ENCODE peak calls at places on chromosomes 12 and 14, in seven cellular contexts. V, A, R, Z, X, H and P are unnamed samples.
A peak's percentile ranks its signal among the peaks of the same experiment; 100 is the strongest.

GRCh38 chr14:26199599-26200370 is 398.0 kb downstream of the NOVA1 start:
- DNase-seq in V (no peak), A (no peak), R (no peak), Z (no peak), X (no peak), H (no peak), P (peak; percentile 87)

GRCh38 chr12:2051700-2052625 is 824 bp upstream of the CACNA1C start:
- DNase-seq in V (no peak), A (no peak), R (no peak), Z (no peak), X (no peak), H (no peak), P (no peak)

GRCh38 chr12:13595536-13596450 is 385.6 kb downstream of the GRIN2B start:
- DNase-seq in V (no peak), A (no peak), R (no peak), Z (no peak), X (no peak), H (no peak), P (no peak)

GRCh38 chr12:102891756-102892155 is 25.3 kb downstream of the PAH start:
- DNase-seq in V (no peak), A (no peak), R (no peak), Z (no peak), X (no peak), H (no peak), P (no peak)

GRCh38 chr14:35386673-35387125 is 17.9 kb downstream of the NFKBIA start:
- DNase-seq in V (peak; percentile 54), A (no peak), R (no peak), Z (no peak), X (no peak), H (no peak), P (no peak)

GRCh38 chr12:43131304-43131703 is 420.7 kb downstream of the ADAMTS20 start:
- DNase-seq in V (no peak), A (no peak), R (no peak), Z (no peak), X (no peak), H (no peak), P (peak; percentile 10)

GRCh38 chr14:92190768-92191167 is 69.0 kb downstream of the CPSF2 start:
- DNase-seq in V (no peak), A (no peak), R (no peak), Z (no peak), X (no peak), H (no peak), P (no peak)

GRCh38 chr14:22485178-22485577 is 103.8 kb downstream of the DAD1 start:
- DNase-seq in V (no peak), A (no peak), R (no peak), Z (no peak), X (no peak), H (no peak), P (peak; percentile 49)

GRCh38 chr14:78446807-78447206 is 276.6 kb downstream of the NRXN3 start:
- DNase-seq in V (no peak), A (no peak), R (no peak), Z (no peak), X (no peak), H (no peak), P (no peak)
- H3K4me3 ChIP-seq in V (no peak overlapping the region), A (no peak overlapping the region), R (no peak overlapping the region), Z (no peak overlapping the region), X (no peak overlapping the region), H (no peak overlapping the region), P (no peak overlapping the region)

DNA sequence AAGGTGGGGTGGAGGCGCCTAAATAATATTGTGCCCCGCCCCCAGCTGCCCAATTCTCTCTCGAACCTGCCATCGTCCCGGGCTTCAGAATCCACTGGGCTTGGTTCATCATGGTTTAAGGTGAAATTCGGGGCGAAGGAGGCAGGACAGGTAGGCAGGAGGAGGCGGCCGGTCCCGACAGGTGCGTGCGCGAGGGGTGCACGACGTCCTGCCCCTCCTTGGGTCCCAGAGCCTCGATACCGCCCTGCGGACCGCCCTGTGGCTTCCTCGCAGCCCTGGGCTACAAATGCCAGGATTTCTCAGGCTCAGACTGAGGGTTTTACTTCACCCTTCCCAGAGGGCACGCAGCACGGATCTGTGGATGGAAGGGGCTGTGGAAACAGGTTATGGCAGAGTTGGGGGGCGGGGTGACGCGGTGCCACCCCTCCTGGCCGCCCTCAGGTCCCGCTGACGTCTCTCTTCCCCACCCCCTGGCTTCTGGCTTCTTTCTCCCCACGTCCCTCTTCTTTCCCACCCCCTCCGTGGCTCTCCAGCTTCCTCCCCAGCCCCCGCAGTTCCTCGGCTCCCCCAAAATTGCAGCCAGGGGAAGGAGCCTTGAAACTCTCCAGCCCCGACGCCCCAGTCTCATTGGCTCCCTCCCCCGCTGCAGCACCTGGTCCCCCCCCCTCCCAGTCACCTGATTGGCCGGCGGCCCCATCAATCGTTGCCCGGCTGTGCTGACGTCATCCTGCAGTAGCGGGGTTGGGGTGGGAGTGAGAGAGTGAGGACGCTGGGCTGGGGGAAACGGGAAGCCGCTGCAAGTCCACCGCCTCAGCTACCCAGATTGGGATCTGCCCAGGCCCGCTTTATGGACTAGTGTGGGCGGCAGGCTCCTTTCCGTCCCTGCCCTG is at the start of gene CLSTN3:
- DNase-seq in V (peak; percentile 84), A (peak; percentile 82), R (peak; percentile 66), Z (peak; percentile 82), X (peak; percentile 85), H (peak; percentile 88), P (peak; percentile 68)
- H3K27ac ChIP-seq in V (peak within 1 kb of the TSS; percentile 66), A (peak within 1 kb of the TSS; percentile 85), R (peak within 1 kb of the TSS; percentile 73), Z (peak within 1 kb of the TSS; percentile 80), X (peak within 1 kb of the TSS; percentile 79), H (peak within 1 kb of the TSS; percentile 89), P (no peak within 1 kb of the TSS)

GRCh38 chr14:52313493-52313881 is 625 bp upstream of the PTGER2 start:
- DNase-seq in V (no peak), A (no peak), R (no peak), Z (peak; percentile 23), X (no peak), H (no peak), P (peak; percentile 24)

GRCh38 chr14:52315355-52315718 is 1.2 kb downstream of the PTGER2 start:
- DNase-seq in V (no peak), A (no peak), R (no peak), Z (peak; percentile 31), X (no peak), H (no peak), P (no peak)

GRCh38 chr14:52314521-52315354 is 626 bp downstream of the PTGER2 start:
- DNase-seq in V (no peak), A (no peak), R (no peak), Z (peak; percentile 33), X (peak; percentile 66), H (peak; percentile 32), P (no peak)

GRCh38 chr14:52313903-52314481 is at the start of gene PTGER2:
- DNase-seq in V (peak; percentile 79), A (no peak), R (peak; percentile 46), Z (peak; percentile 64), X (peak; percentile 91), H (peak; percentile 87), P (peak; percentile 85)

DNA sequence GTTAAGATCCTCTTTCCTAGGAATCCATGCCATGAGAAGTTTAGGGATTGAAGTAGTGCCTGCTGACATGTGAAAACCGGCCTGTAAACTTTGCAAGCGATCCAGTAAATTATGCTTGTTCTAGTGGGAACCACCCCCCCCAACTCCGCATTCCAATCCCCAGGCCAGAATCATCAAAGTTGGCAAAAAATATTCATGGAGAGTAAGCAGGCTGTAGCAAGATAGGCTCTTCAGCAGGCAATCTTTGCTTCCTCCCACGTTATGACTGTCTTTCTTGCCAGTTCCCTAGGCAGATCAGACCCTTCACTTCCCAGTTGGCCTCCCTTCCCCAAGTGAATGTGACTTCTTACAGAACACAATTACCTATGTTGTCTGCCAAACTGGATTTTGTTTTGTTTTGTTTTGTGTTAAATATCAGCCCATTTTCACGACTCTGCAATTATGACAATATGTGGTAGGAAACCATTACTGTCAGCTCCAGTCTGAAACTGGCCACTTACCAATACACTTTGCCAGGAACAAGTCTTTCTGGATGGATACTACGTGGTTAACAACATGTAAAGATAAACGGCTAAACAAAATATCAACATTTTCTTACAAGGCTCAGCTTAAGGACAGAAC is 1.1 kb upstream of the PTGER2 start:
- DNase-seq in V (no peak), A (no peak), R (no peak), Z (no peak), X (no peak), H (no peak), P (peak; percentile 30)
- H3K4me3 ChIP-seq in V (peak overlapping the region; percentile 61), A (peak overlapping the region; percentile 56), R (peak overlapping the region; percentile 85), Z (peak overlapping the region; percentile 86), X (no peak overlapping the region), H (peak overlapping the region; percentile 45), P (no peak overlapping the region)

DNA sequence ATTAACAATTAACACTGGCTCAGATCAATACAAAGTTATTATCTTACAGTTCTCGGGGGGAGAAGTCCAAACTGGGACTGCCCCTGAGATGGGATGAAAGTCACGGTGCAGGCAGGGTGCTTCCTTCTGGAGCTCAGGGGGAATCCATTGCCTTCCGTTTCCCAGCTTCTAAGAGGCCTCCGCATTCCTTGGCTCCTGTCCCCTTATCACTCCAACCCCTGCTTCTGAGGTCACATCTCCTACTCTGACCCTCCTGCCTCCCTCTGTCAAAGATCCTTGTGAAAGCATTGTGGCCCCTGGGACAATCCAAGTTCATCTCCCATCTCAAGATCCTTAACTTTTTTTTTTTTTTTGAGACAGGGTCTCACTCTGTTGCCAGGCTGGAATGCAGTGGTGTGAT is 30.8 kb downstream of the SCARB1 start:
- DNase-seq in V (no peak), A (no peak), R (no peak), Z (no peak), X (no peak), H (no peak), P (no peak)
- H3K27ac ChIP-seq in V (no peak overlapping the region), A (no peak overlapping the region), R (no peak overlapping the region), Z (no peak overlapping the region), X (no peak overlapping the region), H (peak overlapping the region; percentile 1), P (no peak overlapping the region)

DNA sequence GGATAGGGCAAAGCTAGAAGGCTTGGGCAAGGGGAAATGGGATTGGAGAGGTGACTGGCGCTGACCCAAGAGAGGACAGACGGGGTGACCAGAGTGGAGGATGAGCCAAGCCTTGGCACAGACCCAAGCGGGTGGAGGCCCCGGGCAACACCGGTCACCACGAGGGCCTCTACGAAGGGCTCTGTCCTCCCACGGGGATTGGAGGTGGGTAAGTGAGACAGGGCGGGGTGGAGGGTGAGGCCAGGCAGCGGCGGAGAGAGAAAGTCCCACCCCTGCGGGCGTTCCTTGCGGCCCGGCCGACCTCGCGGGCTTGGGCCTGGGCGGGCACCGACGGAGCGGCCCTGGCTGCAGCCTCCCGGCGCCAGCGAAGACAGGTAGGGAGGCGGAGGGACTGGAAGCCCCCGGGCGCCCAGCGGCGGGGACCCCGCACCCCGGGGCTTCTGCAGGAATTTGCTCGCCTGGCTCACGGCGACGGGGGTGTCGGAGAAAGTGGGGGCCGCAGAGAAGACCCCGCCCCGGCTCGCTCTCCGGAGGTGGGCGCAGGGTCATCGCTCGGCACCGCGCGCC is at the start of gene PAPLN:
- DNase-seq in V (no peak), A (no peak), R (no peak), Z (no peak), X (no peak), H (peak; percentile 51), P (no peak)
- H3K4me3 ChIP-seq in V (peak within 1 kb of the TSS; percentile 56), A (peak within 1 kb of the TSS; percentile 67), R (no peak within 1 kb of the TSS), Z (no peak within 1 kb of the TSS), X (peak within 1 kb of the TSS; percentile 53), H (peak within 1 kb of the TSS; percentile 49), P (peak within 1 kb of the TSS; percentile 56)